ENCODE peak calls at places on chromosomes 7 and 10, in four cellular contexts. P is cardiac fibroblast, W is neural progenitor cell, L is left ventricle myocardium inferior. K is an unnamed sample.

GRCh38 chr7:86643478-86644281 is at the start of gene GRM3:
- DNase-seq in P (peak), W (peak), L (peak), K (no peak)

GRCh38 chr10:131872837-131873375 is 27.9 kb upstream of the PPP2R2D start:
- DNase-seq in L (no peak), P (no peak), W (no peak), K (no peak)

GRCh38 chr7:54932818-54933543 is 85.8 kb upstream of the EGFR start:
- DNase-seq in W (peak), P (peak), L (peak), K (peak)

GRCh38 chr10:50992972-50993766 is 81.1 kb upstream of the PRKG1 start:
- DNase-seq in P (peak), L (peak), W (peak), K (peak)

GRCh38 chr7:70736715-70737460 is 395.1 kb upstream of the GALNT17 start:
- DNase-seq in P (peak), W (no peak), L (no peak), K (peak)

GRCh38 chr7:98283127-98283886 is 1.8 kb downstream of the BRI3 start:
- DNase-seq in W (no peak), P (peak), L (peak), K (no peak)

GRCh38 chr7:28410628-28411578 is 1.4 kb upstream of the CREB5 start:
- DNase-seq in P (peak), W (peak), L (peak), K (no peak)

GRCh38 chr7:116591202-116592040 is 66.6 kb downstream of the CAV1 start:
- DNase-seq in W (no peak), L (no peak), P (no peak), K (no peak)

GRCh38 chr10:99788598-99789259 is 6.3 kb downstream of the ABCC2 start:
- DNase-seq in P (peak), L (no peak), W (no peak), K (no peak)

GRCh38 chr7:24932815-24933214 is 47.2 kb downstream of the OSBPL3 start:
- DNase-seq in W (peak), P (no peak), L (no peak), K (no peak)

GRCh38 chr7:30463400-30464145 is 15.0 kb downstream of the NOD1 start:
- DNase-seq in W (no peak), P (peak), L (no peak), K (no peak)

GRCh38 chr7:129343099-129343700 is 91.0 kb upstream of the STRIP2 start:
- DNase-seq in P (peak), W (peak), L (no peak), K (no peak)

GRCh38 chr7:66255533-66256100 is 50.5 kb downstream of the TPST1 start:
- DNase-seq in W (no peak), P (peak), L (no peak), K (no peak)

GRCh38 chr7:11193131-11193867 is 219.6 kb downstream of the PHF14 start:
- DNase-seq in L (no peak), W (peak), P (peak), K (no peak)

GRCh38 chr7:2100278-2101205 is 132.2 kb downstream of the MAD1L1 start:
- DNase-seq in W (no peak), L (no peak), P (no peak), K (no peak)

GRCh38 chr10:68202965-68203358 is 29.0 kb downstream of the ATOH7 start:
- DNase-seq in W (no peak), L (no peak), P (peak), K (no peak)

GRCh38 chr10:13922591-13922990 is 335.8 kb downstream of the PRPF18 start:
- DNase-seq in W (no peak), L (no peak), P (no peak), K (no peak)

GRCh38 chr10:33252794-33253203 is 81.7 kb downstream of the NRP1 start:
- DNase-seq in W (no peak), L (no peak), P (peak), K (peak)

GRCh38 chr7:106793015-106793651 is 71.9 kb upstream of the PIK3CG start:
- DNase-seq in P (peak), W (peak), L (no peak), K (no peak)

GRCh38 chr7:149444260-149444659 is 16.6 kb downstream of the ZNF777 start:
- DNase-seq in L (no peak), W (no peak), P (no peak), K (no peak)

GRCh38 chr7:79789584-79790345 is 336.3 kb upstream of the MAGI2 start:
- DNase-seq in W (no peak), P (peak), L (no peak), K (peak)

GRCh38 chr7:148953676-148954075 is 69.6 kb upstream of the EZH2 start:
- DNase-seq in P (no peak), L (no peak), W (no peak), K (no peak)

GRCh38 chr7:68692511-68692910 is 905.8 kb upstream of the AUTS2 start:
- DNase-seq in P (no peak), L (no peak), W (no peak), K (no peak)

GRCh38 chr7:46830-47140 is 145.6 kb upstream of the FAM20C start:
- DNase-seq in L (no peak), W (no peak), P (no peak), K (no peak)

GRCh38 chr7:15720849-15721471 is 34.5 kb upstream of the MEOX2 start:
- DNase-seq in P (peak), L (no peak), W (peak), K (peak)

GRCh38 chr7:139990142-139990535 is 72.6 kb downstream of the PARP12 start:
- DNase-seq in W (no peak), L (no peak), P (no peak), K (no peak)

GRCh38 chr7:80475383-80475782 is 36.5 kb downstream of the GNAT3 start:
- DNase-seq in L (no peak), P (no peak), W (no peak), K (no peak)

GRCh38 chr7:114082567-114082933 is 163.7 kb upstream of the PPP1R3A start:
- DNase-seq in P (no peak), L (no peak), W (no peak), K (no peak)
- H3K4me3 ChIP-seq in P (no peak), L (peak), W (peak), K (peak)

GRCh38 chr7:45026013-45026412 is 26.0 kb downstream of the CCM2 start:
- DNase-seq in W (no peak), P (no peak), L (no peak), K (no peak)
- TF ChIP-seq CTCF in W (no peak), P (no peak), L (no peak), K (no peak)

GRCh38 chr10:111208951-111209350 is 132.1 kb downstream of the ADRA2A start:
- DNase-seq in W (no peak), P (no peak), L (no peak), K (no peak)

GRCh38 chr10:111203615-111204014 is 126.8 kb downstream of the ADRA2A start:
- DNase-seq in P (no peak), L (peak), W (no peak), K (no peak)

GRCh38 chr10:111207525-111207924 is 130.7 kb downstream of the ADRA2A start:
- DNase-seq in P (no peak), W (peak), L (no peak), K (no peak)

GRCh38 chr10:111206521-111206920 is 129.7 kb downstream of the ADRA2A start:
- DNase-seq in W (no peak), P (no peak), L (no peak), K (no peak)

GRCh38 chr10:111204880-111205279 is 128.1 kb downstream of the ADRA2A start:
- DNase-seq in P (no peak), L (no peak), W (no peak), K (no peak)
- H3K4me3 ChIP-seq in P (no peak), L (no peak), W (no peak), K (no peak)

DNA sequence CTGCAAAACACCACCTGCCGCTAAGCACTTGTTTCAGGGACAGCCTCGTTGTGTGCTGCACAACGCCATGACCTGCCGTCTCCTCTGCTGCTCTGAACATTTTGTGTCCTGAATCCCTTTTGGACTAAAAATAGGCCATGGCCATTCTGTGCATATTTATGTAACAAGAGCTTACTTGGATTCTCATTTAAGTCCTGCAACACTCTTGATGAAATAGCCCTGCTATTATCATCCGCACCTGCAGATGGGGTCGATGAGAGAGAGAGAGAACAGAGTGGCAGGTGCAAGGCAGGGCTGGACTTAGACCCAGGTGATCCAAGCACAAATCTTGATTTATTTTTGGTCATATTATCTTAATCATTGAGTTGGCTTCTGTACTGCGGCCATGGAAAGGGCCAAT is 121.2 kb upstream of the PRKCQ start:
- DNase-seq in L (no peak), W (peak), P (no peak), K (no peak)
- TF ChIP-seq CTCF in L (no peak), W (peak), P (no peak), K (no peak)

GRCh38 chr7:82384779-82385178 is 58.8 kb downstream of the CACNA2D1 start:
- DNase-seq in W (no peak), P (no peak), L (no peak), K (no peak)

GRCh38 chr7:82382276-82382675 is 61.3 kb downstream of the CACNA2D1 start:
- DNase-seq in L (no peak), W (peak), P (no peak), K (no peak)

GRCh38 chr7:82389847-82390246 is 53.7 kb downstream of the CACNA2D1 start:
- DNase-seq in L (no peak), W (no peak), P (no peak), K (no peak)

GRCh38 chr7:82388138-82388537 is 55.4 kb downstream of the CACNA2D1 start:
- DNase-seq in L (no peak), P (no peak), W (no peak), K (no peak)

DNA sequence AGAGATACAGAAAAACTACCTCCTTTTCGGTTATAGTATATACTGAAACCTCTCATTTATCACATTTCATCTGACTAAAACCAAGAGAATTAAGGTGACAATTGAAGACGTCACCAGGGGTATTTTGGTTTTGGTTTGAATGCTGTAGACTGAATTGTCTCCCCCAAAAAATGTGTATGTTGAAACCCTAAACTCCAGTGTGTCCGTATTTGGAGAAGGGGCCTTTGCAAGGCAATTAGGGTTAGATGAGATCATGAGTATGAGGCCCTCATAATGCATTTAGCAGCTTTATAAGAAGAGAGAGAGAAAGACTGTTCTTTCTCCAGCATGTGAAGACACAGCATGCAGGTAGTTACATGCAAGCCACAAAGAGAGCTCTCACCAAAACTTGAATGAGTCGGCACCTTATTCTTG is 59.5 kb downstream of the CACNA2D1 start:
- DNase-seq in P (no peak), L (no peak), W (no peak), K (no peak)
- H3K4me3 ChIP-seq in P (no peak), L (no peak), W (no peak), K (no peak)

GRCh38 chr10:116626815-116627214 is 6.1 kb downstream of the PNLIPRP2 start:
- DNase-seq in W (no peak), P (no peak), L (no peak), K (no peak)

GRCh38 chr10:116625845-116626244 is 5.1 kb downstream of the PNLIPRP2 start:
- DNase-seq in P (no peak), W (no peak), L (no peak), K (no peak)

GRCh38 chr10:116630020-116630419 is 9.3 kb downstream of the PNLIPRP2 start:
- DNase-seq in L (no peak), P (no peak), W (no peak), K (no peak)

GRCh38 chr10:116629340-116629739 is 8.6 kb downstream of the PNLIPRP2 start:
- DNase-seq in L (no peak), P (no peak), W (peak), K (no peak)

DNA sequence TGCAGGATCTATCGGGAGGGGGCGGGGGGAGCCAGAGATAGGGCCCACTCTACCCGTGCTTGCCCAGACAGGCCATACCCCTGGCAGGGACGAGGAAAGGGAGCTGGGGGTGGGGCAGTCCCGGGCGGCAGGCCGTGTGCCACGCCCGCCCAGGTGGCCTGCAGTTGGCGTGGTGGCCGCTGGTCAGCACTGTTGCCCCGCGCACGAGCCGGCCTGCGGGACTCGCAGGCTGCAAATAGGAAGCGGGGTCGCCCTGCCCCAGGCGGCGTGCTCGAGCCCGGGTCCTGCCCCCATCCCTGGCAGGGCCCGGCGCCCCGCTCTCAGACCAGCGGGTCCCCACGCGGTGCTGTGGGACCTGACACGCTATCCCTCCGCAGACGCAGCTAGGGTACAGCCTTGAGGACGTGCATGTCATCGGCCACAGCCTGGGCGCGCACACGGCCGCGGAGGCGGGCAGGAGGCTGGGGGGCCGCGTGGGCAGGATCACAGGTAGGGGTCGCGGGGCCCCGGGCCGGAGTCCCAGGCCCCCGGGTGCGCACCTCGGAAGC is 6.7 kb downstream of the PNLIPRP2 start:
- DNase-seq in P (peak), L (no peak), W (peak), K (no peak)
- TF ChIP-seq CTCF in P (peak), L (peak), W (peak), K (peak)

GRCh38 chr10:45372251-45372951 is 1.6 kb upstream of the ALOX5 start:
- DNase-seq in L (no peak), W (no peak), P (no peak), K (no peak)

GRCh38 chr10:45373003-45373782 is 823 bp upstream of the ALOX5 start:
- DNase-seq in W (peak), P (no peak), L (no peak), K (no peak)

GRCh38 chr10:45371555-45371954 is 2.5 kb upstream of the ALOX5 start:
- DNase-seq in P (no peak), W (no peak), L (no peak), K (no peak)

GRCh38 chr10:45370202-45370955 is 3.6 kb upstream of the ALOX5 start:
- DNase-seq in L (no peak), P (no peak), W (no peak), K (no peak)

DNA sequence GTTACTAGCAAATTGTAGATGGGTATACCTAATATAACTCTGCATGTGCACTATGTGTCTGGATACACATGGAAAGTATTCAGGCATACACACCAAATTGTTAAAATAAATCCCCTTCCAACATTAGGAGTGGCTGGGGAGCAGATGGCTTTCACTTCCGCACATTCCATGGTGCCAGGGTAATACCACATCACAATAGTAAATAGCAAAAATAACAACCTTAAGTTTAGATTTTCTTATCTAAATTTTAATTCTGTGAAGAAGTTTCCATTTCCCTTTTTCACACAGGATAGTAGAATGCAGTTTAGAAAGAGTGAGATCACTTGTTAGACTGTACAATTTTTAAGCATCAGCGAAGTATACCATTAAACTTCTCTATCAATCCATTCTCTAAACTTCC is 5.8 kb upstream of the ALOX5 start:
- DNase-seq in P (no peak), W (no peak), L (no peak), K (no peak)
- H3K4me3 ChIP-seq in P (no peak), W (no peak), L (no peak), K (no peak)

DNA sequence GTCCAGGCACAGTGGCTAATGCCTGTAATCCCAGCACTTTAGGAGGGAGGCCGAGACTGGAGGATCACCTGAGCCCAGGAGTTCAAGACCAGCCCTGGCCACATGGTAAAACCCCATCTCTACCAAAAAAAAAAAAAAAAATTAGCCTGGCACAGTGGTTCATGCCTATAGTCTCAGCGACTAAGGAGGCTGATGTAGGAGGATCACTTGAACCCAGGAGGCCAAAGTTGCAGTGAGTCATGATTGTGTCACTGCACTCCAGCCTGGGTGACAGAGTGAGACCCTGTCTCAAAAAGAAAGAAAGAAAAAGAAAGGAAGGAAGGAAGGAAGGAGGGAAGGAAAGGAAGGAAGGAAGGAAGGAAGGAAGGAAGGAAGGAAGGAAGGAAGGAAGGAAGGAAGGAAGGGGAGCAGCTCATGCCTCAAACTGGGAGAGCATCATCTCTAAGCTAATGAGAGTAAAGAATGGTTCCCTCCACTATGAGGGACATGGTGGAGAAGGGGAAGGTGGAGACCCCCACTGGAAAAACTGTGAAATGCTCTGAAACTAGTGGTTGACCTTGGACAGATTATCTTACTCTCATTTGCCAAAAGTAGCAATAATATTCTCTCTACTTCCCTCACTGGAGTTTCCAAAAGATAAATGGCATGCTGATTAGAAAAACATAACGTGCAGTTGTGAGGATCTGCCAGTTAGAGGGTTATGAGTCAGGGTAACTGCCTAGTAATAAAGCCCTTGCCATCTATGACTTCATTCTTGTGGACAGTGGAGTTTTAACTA is 16.8 kb downstream of the GIMAP5 start:
- DNase-seq in L (no peak), P (no peak), W (peak), K (no peak)
- TF ChIP-seq CTCF in L (peak), P (no peak), W (peak), K (no peak)

DNA sequence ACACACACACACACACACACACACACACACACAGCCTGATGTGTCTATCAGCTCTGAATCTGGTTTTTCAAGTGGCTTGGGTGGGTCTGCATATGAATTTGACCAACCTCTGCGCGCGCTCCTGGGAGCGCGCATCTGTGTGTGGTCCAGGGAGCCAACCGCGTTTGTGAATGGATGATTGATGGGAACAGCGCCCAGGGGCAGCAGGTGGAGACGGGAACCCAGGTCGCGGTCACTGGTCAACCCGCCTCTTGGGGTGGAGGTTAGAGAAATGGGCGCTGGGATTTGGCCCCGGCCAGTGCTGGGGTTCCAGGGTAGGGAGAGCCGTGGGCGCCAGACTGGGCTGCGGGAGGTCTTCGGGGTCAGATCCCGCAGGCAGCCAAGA is 166.1 kb upstream of the DPP6 start:
- DNase-seq in P (no peak), W (peak), L (no peak), K (no peak)
- H3K4me3 ChIP-seq in P (no peak), W (peak), L (peak), K (no peak)

GRCh38 chr10:84264611-84265141 is 19.8 kb downstream of the RGR start:
- DNase-seq in W (peak), L (peak), P (peak), K (peak)
- TF ChIP-seq CTCF in W (peak), L (peak), P (peak), K (peak)

K was measured in AG04450.